ENCODE peak calls at places on chromosomes 16 and 17, in eight cellular contexts. I is Jurkat, Clone E6-1; O is CD8-positive, alpha-beta memory T cell; K is CD4-positive, alpha-beta memory T cell; J is HL-60; L is heart right ventricle; X is BE2C; Q is uterus. C is an unnamed sample.

GRCh38 chr16:53654946-53655345 is 48.7 kb downstream of the RPGRIP1L start:
- DNase-seq in K (no peak), J (no peak), X (no peak), L (no peak), Q (no peak), O (no peak), I (no peak), C (no peak)

GRCh38 chr17:4944163-4944553 is 4.1 kb downstream of the RNF167 start:
- DNase-seq in O (peak), I (peak), Q (no peak), J (no peak), L (no peak), X (no peak), K (peak), C (no peak)

GRCh38 chr17:80980397-80981061 is 11.1 kb upstream of the CHMP6 start:
- DNase-seq in Q (no peak), K (no peak), O (no peak), X (no peak), J (no peak), I (no peak), L (no peak), C (no peak)

GRCh38 chr17:80219013-80219776 is 938 bp downstream of the SGSH start:
- DNase-seq in K (peak), I (peak), X (peak), O (peak), J (peak), L (peak), Q (peak), C (peak)

GRCh38 chr17:72119963-72120877 is 600 bp upstream of the SOX9 start:
- DNase-seq in Q (no peak), I (no peak), X (peak), L (peak), J (no peak), O (no peak), K (no peak), C (no peak)

GRCh38 chr17:61488878-61489718 is 36.9 kb downstream of the TBX4 start:
- DNase-seq in X (no peak), K (no peak), L (no peak), O (no peak), Q (no peak), J (no peak), I (no peak), C (no peak)

GRCh38 chr16:20984019-20984418 is 83.4 kb downstream of the LYRM1 start:
- DNase-seq in L (no peak), J (no peak), I (no peak), K (no peak), X (no peak), O (no peak), Q (no peak), C (no peak)

GRCh38 chr17:48307814-48308411 is 122.1 kb downstream of the SKAP1 start:
- DNase-seq in X (peak), I (peak), Q (peak), J (no peak), O (peak), K (peak), L (peak), C (peak)

GRCh38 chr17:9729034-9729650 is 62.2 kb downstream of the DHRS7C start:
- DNase-seq in J (peak), I (peak), O (no peak), K (peak), L (no peak), X (no peak), Q (no peak), C (peak)

GRCh38 chr16:73126453-73126853 is 78.5 kb upstream of the ZFHX3 start:
- DNase-seq in K (no peak), Q (peak), L (peak), X (no peak), O (no peak), J (peak), I (no peak), C (no peak)

GRCh38 chr16:57801856-57802634 is at the start of gene KIFC3:
- DNase-seq in K (peak), I (no peak), O (peak), J (peak), X (peak), Q (peak), L (peak), C (peak)

GRCh38 chr17:79892457-79893236 is 53.4 kb upstream of the CBX4 start:
- DNase-seq in L (peak), K (no peak), Q (no peak), I (no peak), X (no peak), O (no peak), J (no peak), C (no peak)

DNA sequence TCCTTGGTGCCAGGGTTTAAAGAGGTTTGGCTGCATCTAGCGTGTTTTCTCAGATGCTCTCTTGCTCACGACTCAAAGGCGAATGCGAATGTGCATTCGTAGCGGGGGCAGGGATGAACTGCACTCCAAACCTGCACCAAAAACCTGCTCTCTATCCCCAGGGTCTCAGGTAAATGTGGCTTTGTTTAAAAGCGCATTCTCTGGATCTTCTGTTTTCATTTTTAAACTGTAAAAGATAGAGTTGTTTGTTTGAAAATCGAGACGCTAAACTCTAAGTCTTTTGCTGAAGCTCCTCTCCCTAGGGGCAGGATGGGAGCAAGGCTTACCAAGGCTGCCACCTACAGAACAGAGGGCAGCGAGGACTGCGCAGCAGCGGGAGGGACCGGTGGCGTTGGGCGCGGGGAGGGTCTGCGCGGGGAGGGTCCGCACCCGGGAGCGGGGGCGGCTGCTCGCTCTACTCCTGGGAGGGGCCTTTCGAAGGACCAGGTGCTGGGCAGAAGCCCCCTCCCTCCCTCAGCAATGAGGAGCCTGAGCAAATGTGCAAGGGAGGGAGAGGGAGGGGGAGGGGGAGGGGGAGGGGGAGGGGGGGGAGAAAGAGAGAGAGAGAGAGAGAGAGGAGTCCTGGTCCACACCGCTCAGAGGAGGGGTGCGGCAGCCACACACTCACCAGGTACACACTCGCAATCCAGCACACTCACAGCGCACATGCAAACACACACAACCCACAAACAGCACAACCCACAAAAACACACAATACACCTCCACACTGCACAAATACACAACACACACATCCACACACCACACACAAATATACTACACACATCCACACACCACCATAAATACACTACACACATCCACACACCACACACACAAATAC is 142.8 kb downstream of the GRIN2A start:
- DNase-seq in X (peak), O (no peak), J (peak), I (no peak), K (no peak), Q (no peak), L (peak), C (no peak)
- H3K4me3 ChIP-seq in X (peak), O (no peak), J (no peak), I (no peak), K (no peak), Q (peak), L (peak), C (no peak)

GRCh38 chr16:2500937-2501750 is 12.6 kb upstream of the ATP6V0C start:
- DNase-seq in J (no peak), O (peak), X (peak), K (peak), Q (peak), I (peak), L (peak), C (peak)
- H3K4me3 ChIP-seq in J (no peak), O (no peak), X (peak), K (no peak), Q (no peak), I (peak), L (no peak), C (peak)

GRCh38 chr17:40092581-40092980 is 7.8 kb downstream of the NR1D1 start:
- DNase-seq in Q (peak), X (no peak), I (no peak), J (no peak), K (no peak), L (no peak), O (no peak), C (no peak)
- H3K4me3 ChIP-seq in Q (no peak), X (no peak), I (no peak), J (no peak), K (no peak), L (no peak), O (no peak), C (no peak)

DNA sequence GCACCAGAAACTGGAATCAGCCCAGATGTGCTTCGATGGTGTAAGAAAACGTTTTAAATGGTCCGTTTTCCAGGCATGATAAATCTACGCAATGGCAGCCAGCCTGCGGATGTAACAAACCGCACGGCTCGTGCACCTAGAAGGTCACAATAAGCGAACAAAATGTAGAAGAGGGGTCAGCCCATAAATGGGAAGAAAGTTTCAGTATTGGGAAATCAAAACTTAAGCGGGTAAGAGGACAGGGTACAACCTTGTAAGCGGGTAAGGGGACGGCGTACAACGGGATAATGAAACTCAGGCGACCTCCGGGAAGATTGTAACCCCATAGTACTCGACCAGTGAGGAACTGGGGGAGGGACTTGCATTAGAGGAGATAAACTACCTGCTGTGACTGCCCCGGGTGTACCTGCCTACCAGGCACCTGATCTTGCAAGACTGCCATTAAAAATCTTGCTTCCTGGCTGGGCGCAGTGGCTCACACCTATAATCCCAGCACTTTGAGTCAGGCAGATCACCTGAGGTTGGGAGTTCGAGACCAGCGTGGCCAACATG is 66.6 kb downstream of the ANKRD11 start:
- DNase-seq in L (no peak), J (peak), I (no peak), Q (peak), O (no peak), K (no peak), X (no peak), C (no peak)
- H3K4me3 ChIP-seq in L (no peak), J (peak), I (no peak), Q (no peak), O (no peak), K (no peak), X (no peak), C (no peak)

DNA sequence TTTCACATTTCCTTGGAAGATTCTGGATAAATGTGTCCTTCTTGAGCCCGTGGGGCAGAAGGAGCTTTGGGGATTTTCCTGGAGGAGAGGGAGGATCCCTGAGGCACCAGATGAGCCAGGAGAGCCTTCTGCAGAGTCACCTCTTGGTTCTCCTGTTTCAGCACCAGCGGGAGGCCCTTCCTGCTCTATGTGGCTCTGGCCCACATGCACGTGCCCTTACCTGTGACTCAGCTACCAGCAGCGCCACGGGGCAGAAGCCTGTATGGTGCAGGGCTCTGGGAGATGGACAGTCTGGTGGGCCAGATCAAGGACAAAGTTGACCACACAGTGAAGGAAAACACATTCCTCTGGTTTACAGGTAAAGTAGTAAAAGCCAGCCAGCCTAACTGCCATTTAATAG is 77.1 kb downstream of the ARSG start:
- DNase-seq in O (no peak), K (no peak), J (no peak), I (no peak), Q (no peak), X (no peak), L (no peak), C (no peak)
- H3K4me3 ChIP-seq in O (no peak), K (no peak), J (no peak), I (no peak), Q (no peak), X (no peak), L (no peak), C (no peak)

DNA sequence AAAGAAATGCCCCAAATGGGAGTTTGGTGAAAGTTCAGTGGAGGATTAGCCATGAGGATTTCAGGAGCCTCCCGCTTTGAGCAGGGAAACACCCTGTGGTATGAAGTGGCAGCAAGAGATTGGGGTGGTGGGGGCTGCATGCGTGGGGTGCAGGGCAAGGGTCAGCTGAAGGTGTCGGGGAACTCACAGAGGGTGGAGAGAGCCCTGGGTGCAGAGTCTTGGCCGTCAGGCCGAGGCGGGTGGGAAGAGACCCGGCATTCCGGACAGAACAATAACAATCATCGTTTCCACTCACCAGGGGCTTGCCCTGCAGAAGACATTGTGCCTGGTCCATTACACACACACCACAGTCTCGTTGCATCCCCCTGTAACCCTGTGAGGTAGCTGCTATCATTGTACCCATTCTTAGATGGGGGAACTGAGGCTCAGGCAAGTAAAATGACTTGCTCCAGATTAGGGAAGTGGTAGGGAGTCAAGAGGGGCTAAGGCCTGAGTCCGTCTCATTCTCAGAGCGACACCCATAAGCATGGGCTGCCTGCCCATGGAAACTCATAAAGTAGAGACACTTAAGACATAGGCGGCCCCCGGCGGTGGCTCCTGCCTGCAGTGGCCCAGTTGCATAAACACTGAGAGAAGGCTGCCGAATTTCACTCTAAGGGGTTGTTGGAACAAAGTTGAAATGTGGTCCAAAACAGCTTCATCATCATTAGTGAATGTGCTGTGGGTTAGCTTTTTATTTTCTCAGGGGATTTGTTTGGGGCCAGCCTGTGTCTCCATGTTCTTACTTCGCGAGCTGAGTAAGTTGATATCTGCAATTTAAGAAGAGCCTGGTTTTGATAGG is 93.3 kb downstream of the CMIP start:
- DNase-seq in K (no peak), O (no peak), J (no peak), I (no peak), X (no peak), Q (no peak), L (no peak), C (no peak)
- H3K4me3 ChIP-seq in K (no peak), O (no peak), J (no peak), I (no peak), X (no peak), Q (no peak), L (no peak), C (no peak)

GRCh38 chr16:30096105-30096861 is at the start of gene YPEL3:
- DNase-seq in J (no peak), Q (peak), O (peak), K (peak), X (peak), I (no peak), L (peak), C (peak)
- H3K4me3 ChIP-seq in J (no peak), Q (peak), O (peak), K (peak), X (peak), I (no peak), L (peak), C (peak)

C was measured in HAP-1.